ENCODE peak calls at places on chromosomes 7 and 10, in four cellular contexts. S is IMR-90, M is H9, V is trophoblast cell. X is an unnamed sample.

GRCh38 chr10:52424343-52424742 is 110.3 kb downstream of the DKK1 start:
- DNase-seq in V (no peak), M (no peak), S (peak; percentile 8), X (no peak)

GRCh38 chr7:122553761-122554160 is 145.2 kb downstream of the RNF133 start:
- DNase-seq in S (no peak), M (no peak), V (no peak), X (no peak)

GRCh38 chr7:108813247-108814014 is 243.8 kb downstream of the DNAJB9 start:
- DNase-seq in M (peak; percentile 28), V (no peak), S (no peak), X (no peak)

GRCh38 chr10:112202561-112203241 is 19.1 kb upstream of the GPAM start:
- DNase-seq in V (no peak), M (no peak), S (peak; percentile 70), X (no peak)

GRCh38 chr7:45543470-45543869 is 30.7 kb upstream of the ADCY1 start:
- DNase-seq in V (no peak), S (no peak), M (no peak), X (no peak)

GRCh38 chr10:101292194-101293006 is 61.6 kb upstream of the BTRC start:
- DNase-seq in V (no peak), S (no peak), M (no peak), X (no peak)

GRCh38 chr10:91887075-91887899 is 22.0 kb downstream of the FGFBP3 start:
- DNase-seq in V (no peak), M (peak; percentile 98), S (no peak), X (peak; percentile 93)

GRCh38 chr7:44738031-44738730 is 10.5 kb upstream of the ZMIZ2 start:
- DNase-seq in S (peak; percentile 11), V (peak; percentile 19), M (no peak), X (no peak)

GRCh38 chr10:23174075-23174973 is 17.8 kb upstream of the PTF1A start:
- DNase-seq in M (no peak), V (no peak), S (no peak), X (no peak)

GRCh38 chr10:121831777-121832176 is 96.1 kb downstream of the ATE1 start:
- DNase-seq in V (no peak), S (peak; percentile 4), M (no peak), X (no peak)

GRCh38 chr7:4682621-4683042 is 537 bp downstream of the FOXK1 start:
- DNase-seq in V (peak; percentile 55), S (peak; percentile 47), M (peak; percentile 37), X (no peak)

GRCh38 chr7:147681530-147681929 is 909.0 kb upstream of the C7orf33 start:
- DNase-seq in M (no peak), V (no peak), S (no peak), X (no peak)

GRCh38 chr7:158325530-158326381 is 261.9 kb downstream of the PTPRN2 start:
- DNase-seq in V (no peak), M (peak; percentile 98), S (no peak), X (peak; percentile 92)
- H4K91ac ChIP-seq in V (no peak overlapping the region), M (no peak overlapping the region), S (no peak overlapping the region), X (no peak overlapping the region)

DNA sequence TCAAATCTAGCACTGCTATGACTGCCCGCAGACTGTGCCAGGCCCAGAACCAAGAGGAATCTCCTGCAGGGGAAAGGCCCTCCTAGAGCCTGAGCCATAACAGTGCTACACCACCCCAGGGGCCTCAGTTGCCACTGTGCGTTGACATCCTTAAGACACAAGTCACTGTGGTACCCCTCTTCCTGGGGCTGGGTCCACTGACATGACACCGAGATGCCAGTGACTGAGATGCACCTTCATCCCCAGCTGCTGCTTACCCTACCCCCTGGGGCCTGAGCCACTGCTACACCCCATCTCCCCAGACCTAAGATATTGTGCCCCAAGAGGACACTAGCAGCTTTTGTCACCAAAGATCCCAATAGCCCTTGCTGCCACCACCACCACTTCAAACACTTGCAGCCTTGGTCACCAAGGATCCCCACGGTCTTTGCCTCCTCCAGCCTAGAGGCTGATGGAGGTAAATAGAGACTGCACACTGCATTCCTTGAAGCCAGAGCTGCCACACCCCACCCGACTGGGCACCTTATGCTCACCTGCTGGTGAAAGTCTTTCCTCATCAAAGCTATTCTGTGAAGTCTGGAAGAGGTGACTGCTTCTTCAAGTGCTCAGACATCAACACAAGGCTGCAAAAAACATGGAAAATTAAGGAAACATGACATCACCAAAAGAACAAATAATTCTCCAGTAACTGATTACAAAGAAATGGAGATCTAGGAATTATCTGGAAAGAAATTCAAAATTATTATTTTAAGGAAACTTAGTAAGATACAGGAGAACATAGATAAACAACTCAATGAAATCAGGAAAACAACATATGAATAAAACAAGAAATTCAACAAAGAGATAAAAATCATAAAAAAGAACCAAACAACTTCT is 40.4 kb upstream of the SHH start:
- DNase-seq in V (no peak), M (no peak), S (no peak), X (no peak)
- H4K91ac ChIP-seq in V (no peak overlapping the region), M (no peak overlapping the region), S (no peak overlapping the region), X (no peak overlapping the region)

GRCh38 chr7:120867932-120868331 is 10.0 kb upstream of the TSPAN12 start:
- DNase-seq in V (peak; percentile 86), S (no peak), M (no peak), X (no peak)
- H4K91ac ChIP-seq in V (no peak overlapping the region), S (no peak overlapping the region), M (no peak overlapping the region), X (no peak overlapping the region)

GRCh38 chr10:24722676-24723385 is 856 bp downstream of the ARHGAP21 start:
- DNase-seq in M (peak; percentile 48), S (peak; percentile 40), V (peak; percentile 32), X (peak; percentile 60)
- H4K91ac ChIP-seq in M (no peak overlapping the region), S (peak overlapping the region; percentile 72), V (peak overlapping the region; percentile 96), X (no peak overlapping the region)

GRCh38 chr7:86926732-86927131 is 132.7 kb downstream of the ELAPOR2 start:
- DNase-seq in S (peak; percentile 41), V (peak; percentile 21), M (no peak), X (peak; percentile 33)

GRCh38 chr7:86920154-86920553 is 139.3 kb downstream of the ELAPOR2 start:
- DNase-seq in M (no peak), V (no peak), S (no peak), X (no peak)

GRCh38 chr7:86925221-86925620 is 134.2 kb downstream of the ELAPOR2 start:
- DNase-seq in S (no peak), M (no peak), V (no peak), X (no peak)

GRCh38 chr7:86928308-86928707 is 131.1 kb downstream of the ELAPOR2 start:
- DNase-seq in V (no peak), M (no peak), S (no peak), X (no peak)

DNA sequence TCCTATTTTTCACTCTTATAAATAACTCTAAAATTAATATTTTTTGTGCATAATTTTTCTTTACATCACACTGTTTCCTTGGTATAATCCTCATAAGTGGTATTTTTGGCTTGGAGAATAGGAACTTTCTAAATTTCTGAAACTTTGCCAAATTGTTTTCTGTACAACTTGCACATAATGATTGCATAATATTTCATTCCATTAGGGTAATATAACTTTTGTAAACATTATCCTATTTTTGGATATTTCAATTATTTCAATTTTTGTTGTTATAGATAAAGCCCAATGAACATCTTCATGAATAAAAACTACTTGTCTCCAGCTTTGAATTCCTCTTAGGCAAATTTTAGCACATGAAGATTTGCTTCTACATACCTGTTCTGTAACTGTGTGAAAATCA is 135.9 kb downstream of the ELAPOR2 start:
- DNase-seq in M (no peak), V (no peak), S (no peak), X (no peak)
- H4K91ac ChIP-seq in M (no peak overlapping the region), V (no peak overlapping the region), S (no peak overlapping the region), X (no peak overlapping the region)

GRCh38 chr10:74892874-74893273 is 66.5 kb downstream of the KAT6B start:
- DNase-seq in V (no peak), S (no peak), M (no peak), X (no peak)
- H4K91ac ChIP-seq in V (no peak overlapping the region), S (peak overlapping the region; percentile 0), M (no peak overlapping the region), X (no peak overlapping the region)

GRCh38 chr10:70594161-70594560 is 8.4 kb downstream of the PRF1 start:
- DNase-seq in S (no peak), V (no peak), M (no peak), X (no peak)
- H4K91ac ChIP-seq in S (no peak overlapping the region), V (no peak overlapping the region), M (no peak overlapping the region), X (no peak overlapping the region)

X was measured in neuronal stem cell.